ENCODE peak calls at places on chromosomes 5 and 9, in ten cellular contexts. L is transverse colon; A is CD8-positive, alpha-beta memory T cell; I is lung; M is astrocyte; E is esophagus squamous epithelium; Q is heart right ventricle; B is Peyer's patch; D is psoas muscle; P is effector memory CD4-positive, alpha-beta T cell. T is an unnamed sample. For H3K4me1, the result is how much of the 10 kb centered on the place peaks cover.

GRCh38 chr5:57302164-57302563 is 128.3 kb downstream of the GPBP1 start:
- DNase-seq in L (peak), A (peak), P (peak), Q (no peak), B (no peak), I (no peak), E (no peak), D (no peak), M (peak), T (peak)

GRCh38 chr5:125776656-125777055 is 646.6 kb upstream of the GRAMD2B start:
- DNase-seq in Q (no peak), B (no peak), D (no peak), P (no peak), I (no peak), L (no peak), M (no peak), E (no peak), A (no peak), T (no peak)

GRCh38 chr5:26388946-26389345 is 649.4 kb downstream of the CDH9 start:
- DNase-seq in M (peak), I (no peak), D (no peak), E (no peak), P (no peak), L (no peak), B (no peak), Q (no peak), A (no peak), T (no peak)

GRCh38 chr9:129472651-129473102 is 148.2 kb downstream of the C9orf50 start:
- DNase-seq in Q (no peak), E (no peak), A (no peak), L (no peak), M (no peak), B (no peak), P (no peak), I (no peak), D (no peak), T (no peak)

GRCh38 chr9:23826120-23826629 is at the start of gene ELAVL2:
- DNase-seq in B (peak), M (peak), E (peak), D (peak), Q (peak), L (peak), I (peak), A (peak), P (peak), T (peak)

GRCh38 chr9:93116049-93116961 is 17.7 kb downstream of the NINJ1 start:
- DNase-seq in L (peak), Q (peak), I (peak), P (no peak), D (peak), M (no peak), E (no peak), A (no peak), B (peak), T (no peak)

GRCh38 chr5:144972317-144972716 is 801.6 kb downstream of the KCTD16 start:
- DNase-seq in A (no peak), I (no peak), Q (no peak), D (no peak), E (no peak), B (no peak), M (no peak), L (no peak), P (no peak), T (no peak)

GRCh38 chr9:128409998-128410397 is 10.7 kb upstream of the CERCAM start:
- DNase-seq in I (no peak), L (no peak), A (no peak), P (no peak), D (no peak), M (no peak), B (no peak), E (no peak), Q (no peak), T (peak)

GRCh38 chr5:17315710-17316221 is 98.3 kb downstream of the BASP1 start:
- DNase-seq in P (no peak), B (no peak), A (no peak), Q (no peak), D (no peak), E (no peak), I (no peak), M (peak), L (no peak), T (peak)

GRCh38 chr5:14522721-14523120 is 58.9 kb upstream of the OTULINL start:
- DNase-seq in I (no peak), M (no peak), D (no peak), Q (no peak), E (no peak), A (no peak), B (no peak), L (no peak), P (no peak), T (no peak)

GRCh38 chr5:9774472-9775079 is 144.4 kb upstream of the TAS2R1 start:
- DNase-seq in I (no peak), E (no peak), M (peak), L (no peak), P (no peak), A (no peak), D (no peak), Q (no peak), B (no peak), T (peak)

GRCh38 chr9:125755340-125755739 is 8.2 kb downstream of the PBX3 start:
- DNase-seq in P (no peak), L (no peak), I (no peak), A (no peak), M (no peak), E (no peak), Q (no peak), B (no peak), D (no peak), T (no peak)

GRCh38 chr5:133828727-133829126 is 139.7 kb downstream of the C5orf15 start:
- DNase-seq in P (no peak), Q (no peak), I (no peak), B (no peak), M (no peak), L (no peak), D (no peak), E (no peak), A (no peak), T (no peak)

GRCh38 chr5:126752052-126752785 is 24.7 kb upstream of the LMNB1 start:
- DNase-seq in P (no peak), B (no peak), I (no peak), M (no peak), Q (no peak), L (no peak), A (no peak), D (no peak), E (no peak), T (no peak)

GRCh38 chr5:178421699-178422399 is 168.3 kb downstream of the COL23A1 start:
- DNase-seq in A (no peak), L (no peak), B (peak), M (no peak), P (no peak), E (no peak), I (no peak), D (no peak), Q (no peak), T (no peak)

GRCh38 chr9:18437315-18438200 is 36.4 kb upstream of the ADAMTSL1 start:
- DNase-seq in M (peak), Q (peak), B (no peak), P (no peak), A (no peak), L (no peak), D (peak), I (no peak), E (no peak), T (no peak)

GRCh38 chr5:140175367-140176027 is 509 bp downstream of the CYSTM1 start:
- DNase-seq in D (peak), Q (peak), A (peak), E (no peak), L (peak), B (peak), P (peak), I (peak), M (peak), T (peak)

GRCh38 chr9:134928796-134929559 is 11.3 kb upstream of the FCN1 start:
- DNase-seq in D (peak), B (no peak), P (no peak), I (peak), L (peak), Q (no peak), A (no peak), E (no peak), M (no peak), T (no peak)

GRCh38 chr5:163463063-163463435 is 2.6 kb downstream of the HMMR start:
- DNase-seq in B (no peak), P (no peak), A (no peak), I (no peak), M (no peak), L (no peak), Q (no peak), E (no peak), D (no peak), T (no peak)

GRCh38 chr5:40877371-40877988 is 31.8 kb upstream of the C7 start:
- DNase-seq in L (no peak), Q (no peak), I (no peak), A (no peak), D (no peak), P (no peak), B (no peak), M (no peak), E (no peak), T (peak)

GRCh38 chr5:2993301-2993700 is 241.8 kb upstream of the IRX2 start:
- DNase-seq in D (no peak), L (no peak), B (no peak), Q (no peak), M (no peak), A (no peak), P (no peak), E (no peak), I (no peak), T (no peak)

DNA sequence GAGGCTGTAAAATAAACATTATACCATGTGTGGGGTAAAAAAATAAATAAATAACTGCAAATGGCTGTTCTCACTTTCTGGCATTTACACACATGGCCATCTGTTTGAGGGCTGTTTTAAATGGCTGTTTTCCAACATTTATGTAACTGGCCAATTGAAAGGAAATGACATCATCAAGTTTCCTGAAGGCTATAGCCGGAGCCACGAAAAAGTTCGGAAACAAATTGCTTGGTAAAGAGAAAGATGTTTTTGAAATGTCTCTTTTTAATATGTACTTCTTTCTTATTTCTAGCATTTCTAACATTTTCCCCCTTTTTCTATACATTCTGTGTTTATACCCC is 95.4 kb upstream of the DAB2 start:
- DNase-seq in E (no peak), B (no peak), D (no peak), I (no peak), M (peak), P (no peak), A (no peak), Q (no peak), L (no peak), T (no peak)
- H3K4me3 ChIP-seq in E (no peak), B (no peak), D (no peak), I (no peak), M (no peak), P (no peak), A (no peak), Q (peak), L (no peak), T (no peak)

DNA sequence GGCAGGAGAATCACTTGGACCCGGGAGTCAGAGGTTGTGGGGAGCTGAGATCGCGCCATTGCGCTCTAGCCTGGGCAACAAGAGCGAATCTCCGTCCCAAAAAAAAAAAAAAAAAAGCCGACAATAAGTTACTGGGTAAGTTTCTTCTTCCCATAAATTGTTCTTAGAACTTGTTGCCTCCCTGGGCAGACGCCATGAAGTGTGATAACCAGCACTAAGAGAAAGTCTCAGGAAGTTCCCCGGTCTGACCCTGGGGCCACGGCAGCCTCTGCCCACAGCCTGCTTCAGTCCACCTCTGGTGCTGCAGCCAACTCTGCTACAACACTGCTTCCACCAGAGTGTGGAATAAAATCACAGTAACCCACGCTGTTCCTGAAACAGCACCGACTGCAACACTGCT is 19.1 kb downstream of the LPCAT1 start:
- DNase-seq in Q (no peak), L (no peak), A (no peak), I (no peak), E (no peak), P (no peak), D (no peak), B (no peak), M (no peak), T (no peak)
- H3K4me1 ChIP-seq in Q (under half), L (under half), A (under half), I (under half), E (half or more), P (under half), D (under half), B (under half), M (under half), T (under half)

GRCh38 chr9:108153391-108153790 is 663.8 kb upstream of the KLF4 start:
- DNase-seq in D (no peak), B (no peak), E (no peak), P (no peak), M (no peak), Q (no peak), L (no peak), A (no peak), I (no peak), T (no peak)

GRCh38 chr9:108156270-108156998 is 666.9 kb upstream of the KLF4 start:
- DNase-seq in Q (no peak), P (no peak), E (no peak), A (no peak), I (no peak), B (no peak), D (no peak), M (no peak), L (peak), T (peak)

GRCh38 chr9:108149346-108149745 is 659.8 kb upstream of the KLF4 start:
- DNase-seq in I (no peak), L (no peak), Q (no peak), E (no peak), M (no peak), D (no peak), B (no peak), A (no peak), P (no peak), T (no peak)

GRCh38 chr9:108150736-108151135 is 661.2 kb upstream of the KLF4 start:
- DNase-seq in I (peak), Q (no peak), P (no peak), M (no peak), E (no peak), D (peak), L (no peak), A (no peak), B (no peak), T (no peak)

DNA sequence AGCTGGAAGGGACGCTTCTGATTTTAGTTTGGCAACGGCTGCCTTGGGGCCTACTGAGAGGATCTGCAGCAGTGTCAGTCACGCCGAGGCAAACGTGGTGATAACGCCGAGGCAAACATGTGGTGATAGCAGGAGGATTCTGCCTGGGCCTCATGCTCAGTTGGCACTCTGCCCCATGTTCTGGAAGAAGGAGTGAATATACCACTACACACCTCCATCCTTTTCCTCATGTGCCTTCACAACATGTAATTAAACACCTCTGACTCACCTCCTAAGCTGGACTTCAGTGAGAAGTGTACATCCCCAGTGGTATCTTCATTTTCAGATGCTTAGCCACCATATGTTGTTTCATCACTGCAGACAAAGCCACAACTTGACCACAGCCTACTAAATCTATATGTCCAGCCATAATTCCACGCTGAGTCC is 661.6 kb upstream of the KLF4 start:
- DNase-seq in Q (peak), A (no peak), I (no peak), L (no peak), E (no peak), B (no peak), M (peak), P (no peak), D (peak), T (peak)
- H3K4me3 ChIP-seq in Q (no peak), A (no peak), I (no peak), L (no peak), E (no peak), B (no peak), M (no peak), P (no peak), D (no peak), T (no peak)

DNA sequence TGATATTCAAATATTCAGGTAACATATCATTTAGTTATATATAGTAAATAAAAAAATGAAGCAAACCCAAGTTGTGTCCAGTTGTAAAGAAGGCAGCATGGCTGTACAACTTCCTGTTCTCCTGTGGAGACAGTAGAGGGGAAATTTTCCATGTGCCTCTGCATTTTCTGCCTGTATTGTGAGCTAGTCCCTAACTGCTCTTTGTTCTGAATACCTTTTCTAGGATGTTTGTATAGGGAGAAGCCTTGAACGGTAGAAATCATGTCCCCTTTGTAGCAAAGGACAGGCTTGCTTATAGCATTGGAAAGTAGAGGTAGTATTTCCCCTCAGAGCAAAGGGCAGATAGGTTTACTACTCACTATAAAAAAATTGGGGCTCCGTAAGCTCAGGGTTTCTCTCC is 13.3 kb upstream of the RPS23 start:
- DNase-seq in L (no peak), M (no peak), D (no peak), P (no peak), B (no peak), A (no peak), I (no peak), E (no peak), Q (no peak), T (no peak)
- H3K4me1 ChIP-seq in L (under half), M (under half), D (under half), P (under half), B (under half), A (under half), I (under half), E (under half), Q (under half), T (under half)

GRCh38 chr5:137496919-137497318 is 2.2 kb downstream of the SPOCK1 start:
- DNase-seq in P (no peak), E (no peak), Q (no peak), A (no peak), B (no peak), I (no peak), M (no peak), L (no peak), D (no peak), T (no peak)

GRCh38 chr5:137498736-137499505 is at the start of gene SPOCK1:
- DNase-seq in B (no peak), P (peak), Q (peak), A (peak), M (peak), L (peak), E (no peak), D (peak), I (peak), T (peak)

GRCh38 chr5:137500616-137501225 is 1.6 kb upstream of the SPOCK1 start:
- DNase-seq in E (no peak), D (no peak), M (no peak), Q (no peak), B (no peak), A (no peak), L (no peak), P (no peak), I (no peak), T (no peak)

GRCh38 chr5:137497396-137498290 is 1.5 kb downstream of the SPOCK1 start:
- DNase-seq in P (no peak), B (no peak), L (no peak), I (no peak), M (no peak), E (no peak), D (no peak), Q (no peak), A (no peak), T (no peak)

DNA sequence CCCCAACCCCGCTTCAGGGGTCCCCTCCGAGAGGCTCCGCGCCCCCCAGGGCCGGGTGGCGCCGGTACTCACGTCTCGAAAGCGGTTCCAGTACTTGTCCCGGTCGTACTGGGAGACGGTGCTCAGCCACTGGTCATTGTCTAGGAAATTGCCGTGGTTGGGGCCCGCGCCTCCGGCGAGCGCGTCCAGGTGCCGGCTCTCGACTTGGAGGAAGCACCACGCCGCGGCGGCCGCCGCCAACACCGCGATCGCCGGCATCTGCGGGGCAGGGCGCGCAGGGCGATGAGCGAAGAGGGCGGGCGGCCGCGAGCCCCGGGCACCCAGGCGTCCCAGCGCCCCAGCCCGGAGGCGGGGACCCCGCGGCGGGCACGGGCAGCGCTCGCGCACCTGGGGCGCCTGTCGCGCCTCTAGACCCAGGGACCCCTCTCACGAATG is 808 bp downstream of the SPOCK1 start:
- DNase-seq in M (no peak), L (no peak), D (peak), P (no peak), Q (peak), B (no peak), I (no peak), E (no peak), A (no peak), T (no peak)
- H3K4me3 ChIP-seq in M (peak), L (peak), D (peak), P (no peak), Q (peak), B (peak), I (no peak), E (peak), A (no peak), T (peak)

DNA sequence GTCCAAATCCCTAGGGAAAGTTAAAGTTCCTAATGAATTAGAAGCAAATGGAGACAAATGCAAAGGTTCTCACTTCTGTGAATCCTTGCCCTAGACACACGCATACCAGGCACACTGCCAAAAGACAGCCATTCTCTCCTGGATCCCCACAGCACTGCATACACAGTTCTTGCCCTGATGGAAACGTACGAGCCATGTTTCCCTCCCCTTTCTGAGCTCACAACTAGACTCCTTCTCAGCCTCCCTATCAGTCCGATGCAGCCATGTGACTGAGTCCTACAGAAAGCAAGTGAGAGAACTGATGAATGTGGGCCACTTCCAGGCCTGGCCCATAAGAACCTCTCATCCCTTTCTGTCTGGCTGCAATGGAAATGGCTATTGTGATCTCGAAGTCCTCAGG is 92.0 kb downstream of the ZNF608 start:
- DNase-seq in M (no peak), I (no peak), Q (no peak), E (no peak), P (no peak), L (no peak), A (no peak), B (no peak), D (no peak), T (no peak)
- H3K4me1 ChIP-seq in M (half or more), I (under half), Q (half or more), E (half or more), P (under half), L (half or more), A (under half), B (half or more), D (half or more), T (half or more)

GRCh38 chr9:72529531-72529930 is 8.1 kb downstream of the TMC1 start:
- DNase-seq in B (no peak), D (no peak), I (no peak), L (no peak), E (no peak), Q (no peak), P (no peak), M (no peak), A (no peak), T (no peak)

GRCh38 chr9:72524820-72525539 is 3.6 kb downstream of the TMC1 start:
- DNase-seq in L (peak), D (no peak), P (peak), B (no peak), E (no peak), I (no peak), A (no peak), Q (no peak), M (peak), T (peak)

GRCh38 chr9:72533322-72533721 is 11.9 kb downstream of the TMC1 start:
- DNase-seq in B (no peak), D (no peak), Q (no peak), E (no peak), A (no peak), P (no peak), L (no peak), M (peak), I (no peak), T (peak)

GRCh38 chr9:72526901-72527800 is 5.7 kb downstream of the TMC1 start:
- DNase-seq in L (peak), I (peak), P (peak), B (peak), Q (peak), E (no peak), D (peak), M (peak), A (peak), T (peak)

GRCh38 chr9:72527801-72528195 is 6.4 kb downstream of the TMC1 start:
- DNase-seq in A (no peak), B (no peak), E (no peak), I (no peak), P (no peak), Q (no peak), D (no peak), L (no peak), M (no peak), T (no peak)
- H3K4me3 ChIP-seq in A (peak), B (peak), E (peak), I (no peak), P (peak), Q (peak), D (peak), L (peak), M (peak), T (no peak)

GRCh38 chr9:27367922-27368316 is 71.0 kb upstream of the EQTN start:
- DNase-seq in Q (no peak), M (no peak), P (no peak), I (no peak), A (no peak), B (no peak), L (no peak), D (no peak), E (no peak), T (no peak)
- H3K4me1 ChIP-seq in Q (under half), M (under half), P (under half), I (under half), A (under half), B (half or more), L (half or more), D (under half), E (half or more), T (under half)

T was measured in mammary epithelial cell.